ENCODE peak calls at places on chromosomes 7 and 10, in four cellular contexts. P is K562, S is A549, X is H1. J is an unnamed sample.

GRCh38 chr10:14483417-14483816 is 152.7 kb upstream of the FRMD4A start:
- DNase-seq in X (no peak), S (no peak), P (no peak), J (no peak)

GRCh38 chr10:51326174-51326573 is 251.9 kb downstream of the PRKG1 start:
- DNase-seq in P (no peak), X (no peak), S (no peak), J (no peak)

GRCh38 chr7:38274493-38274892 is 1.1 kb upstream of the TARP start:
- DNase-seq in P (no peak), S (no peak), X (no peak), J (no peak)

GRCh38 chr7:1413936-1414639 is 45.2 kb downstream of the MICALL2 start:
- DNase-seq in X (no peak), S (no peak), P (no peak), J (no peak)

GRCh38 chr10:122033224-122033926 is 44.4 kb downstream of the TACC2 start:
- DNase-seq in P (no peak), X (no peak), S (no peak), J (no peak)

GRCh38 chr7:63070696-63071095 is 928.0 kb upstream of the ZNF722 start:
- DNase-seq in P (no peak), X (no peak), S (no peak), J (no peak)

GRCh38 chr10:71860243-71861029 is 9.4 kb upstream of the PSAP start:
- DNase-seq in S (peak; percentile 95), P (peak; percentile 93), X (peak; percentile 56), J (peak; percentile 85)

GRCh38 chr7:24834150-24834798 is 77.0 kb upstream of the GSDME start:
- DNase-seq in P (no peak), S (no peak), X (no peak), J (no peak)

GRCh38 chr7:50475340-50475739 is 25.2 kb upstream of the FIGNL1 start:
- DNase-seq in X (no peak), P (no peak), S (no peak), J (no peak)

GRCh38 chr10:63720072-63720537 is 198.9 kb downstream of the REEP3 start:
- DNase-seq in X (peak; percentile 71), S (no peak), P (peak; percentile 60), J (peak; percentile 48)

GRCh38 chr10:11208908-11209809 is 191.5 kb downstream of the CELF2 start:
- DNase-seq in P (no peak), X (no peak), S (no peak), J (no peak)

GRCh38 chr7:5627745-5628547 is 153.5 kb downstream of the RNF216 start:
- DNase-seq in S (no peak), X (no peak), P (no peak), J (no peak)

GRCh38 chr7:5631752-5632151 is 149.7 kb downstream of the RNF216 start:
- DNase-seq in P (no peak), S (no peak), X (no peak), J (no peak)

GRCh38 chr7:5630670-5631069 is 150.8 kb downstream of the RNF216 start:
- DNase-seq in P (no peak), X (no peak), S (no peak), J (no peak)

GRCh38 chr7:5631185-5631584 is 150.3 kb downstream of the RNF216 start:
- DNase-seq in P (no peak), S (no peak), X (no peak), J (no peak)

GRCh38 chr7:5629941-5630340 is 151.5 kb downstream of the RNF216 start:
- DNase-seq in P (no peak), X (peak; percentile 46), S (no peak), J (no peak)
- TF ChIP-seq PHF8 in P (no peak), X (no peak), S (no peak), J (no peak)

GRCh38 chr7:105656922-105657521 is 75.7 kb upstream of the EFCAB10 start:
- DNase-seq in S (peak; percentile 67), X (peak; percentile 94), P (peak; percentile 92), J (no peak)
- TF ChIP-seq PHF8 in S (no peak), X (no peak), P (no peak), J (no peak)

DNA sequence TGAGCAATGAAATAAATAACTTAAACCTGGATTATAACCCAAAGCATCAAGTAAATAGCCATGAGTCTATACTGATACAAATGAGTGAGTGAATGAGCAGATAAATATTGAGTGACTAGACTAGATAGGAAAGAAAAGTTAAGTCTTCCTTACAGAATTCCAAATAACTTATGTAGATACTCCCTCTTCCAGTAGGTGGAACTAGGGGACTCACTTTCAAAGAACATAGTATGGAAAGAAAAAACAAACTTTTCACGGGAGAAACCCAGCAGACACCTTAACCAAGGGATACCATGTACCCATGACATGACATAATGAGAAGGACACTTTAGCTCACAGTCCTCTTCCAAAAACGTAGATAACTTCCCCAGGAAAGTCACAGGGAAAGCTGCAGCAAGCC is 32.2 kb downstream of the CSGALNACT2 start:
- DNase-seq in X (no peak), S (no peak), P (no peak), J (peak; percentile 13)
- TF ChIP-seq PHF8 in X (no peak), S (no peak), P (no peak), J (no peak)

DNA sequence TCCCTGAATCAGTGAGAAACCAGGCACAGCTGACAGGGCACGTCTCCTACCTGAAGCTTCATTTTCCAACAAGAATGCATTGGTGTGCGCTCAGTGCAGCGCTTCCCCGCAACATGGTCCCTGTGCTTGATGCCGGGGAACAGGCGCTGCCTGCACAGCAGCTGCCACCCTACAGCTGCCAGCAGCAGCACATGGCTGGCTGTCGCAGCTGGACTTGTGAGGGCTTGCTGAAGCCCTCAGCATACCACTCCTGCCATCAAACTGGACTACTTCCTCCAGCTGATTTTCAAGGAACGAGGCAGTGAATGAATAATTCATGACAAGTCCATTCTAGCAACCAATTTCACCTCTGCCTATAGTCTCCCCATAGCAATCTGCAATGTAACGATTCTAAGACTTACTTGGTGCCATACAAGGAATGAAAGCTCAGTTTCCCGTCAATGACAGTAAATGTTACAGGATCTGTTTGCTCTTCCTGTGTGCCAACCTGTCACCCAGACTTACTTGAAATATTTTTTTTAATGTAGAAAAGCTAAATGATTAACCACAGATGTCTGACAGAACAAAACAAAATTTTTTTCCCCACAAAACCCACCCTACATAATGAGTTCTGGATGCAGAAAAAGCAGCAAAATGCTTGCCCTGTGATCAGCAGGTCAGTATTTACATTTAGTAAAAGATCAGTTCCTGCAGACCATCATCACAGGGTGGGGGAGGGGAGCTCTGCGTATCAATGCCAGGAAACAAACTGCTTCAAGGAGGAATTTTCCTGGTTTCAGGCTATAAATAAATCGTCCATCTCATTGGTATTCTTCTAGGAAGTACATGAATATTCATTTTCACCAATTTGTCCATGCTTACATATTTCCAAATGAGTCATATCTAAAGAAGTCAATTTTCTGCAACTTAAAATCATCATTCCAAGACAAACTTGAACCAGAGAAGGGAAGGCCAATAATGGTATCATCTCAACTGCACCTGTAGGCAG is 140.6 kb downstream of the ALOX5 start:
- DNase-seq in S (no peak), X (no peak), P (no peak), J (peak; percentile 10)
- TF ChIP-seq PHF8 in S (no peak), X (no peak), P (no peak), J (no peak)

DNA sequence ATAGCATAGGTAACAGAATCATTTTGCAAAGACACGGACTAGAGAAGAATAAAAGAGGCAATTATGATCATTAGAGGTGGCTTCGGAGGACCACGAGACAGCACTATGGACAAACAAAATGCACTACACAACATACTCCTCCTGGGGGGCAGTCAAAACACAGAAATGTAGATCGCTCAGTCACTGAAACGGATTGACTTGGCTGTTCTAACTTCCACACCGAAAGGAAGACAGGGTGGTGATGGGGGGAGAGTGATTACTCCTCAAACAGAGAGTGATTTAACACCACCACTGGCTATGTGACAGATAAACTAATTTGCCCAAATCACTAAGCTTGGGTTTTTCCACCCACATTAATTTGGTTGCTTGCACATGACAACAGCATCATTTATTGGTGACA is 14.1 kb upstream of the PPA1 start:
- DNase-seq in X (no peak), S (no peak), P (no peak), J (no peak)
- TF ChIP-seq PHF8 in X (no peak), S (no peak), P (no peak), J (no peak)